ENCODE peak calls at places on chromosomes 6 and 20, in eight cellular contexts. N, H, L, P, U, S, Y and D are unnamed samples.

GRCh38 chr6:16800942-16801341 is 39.7 kb upstream of the ATXN1 start:
- DNase-seq in N (no peak), H (no peak), L (no peak), P (no peak), U (no peak), S (no peak), Y (no peak), D (no peak)

GRCh38 chr20:63082308-63082938 is 75.7 kb upstream of the BHLHE23 start:
- DNase-seq in N (peak), H (no peak), L (peak), P (no peak), U (no peak), S (peak), Y (no peak), D (peak)

GRCh38 chr20:24684954-24685691 is 215.7 kb downstream of the SYNDIG1 start:
- DNase-seq in N (no peak), H (no peak), L (peak), P (no peak), U (no peak), S (no peak), Y (no peak), D (no peak)

GRCh38 chr6:20092071-20092566 is 120.2 kb downstream of the MBOAT1 start:
- DNase-seq in N (peak), H (peak), L (no peak), P (peak), U (no peak), S (peak), Y (peak), D (peak)

GRCh38 chr6:31125586-31126363 is 5.5 kb upstream of the CDSN start:
- DNase-seq in N (no peak), H (peak), L (no peak), P (no peak), U (no peak), S (peak), Y (no peak), D (no peak)

GRCh38 chr6:91691449-91691848 is 1104.6 kb upstream of the MAP3K7 start:
- DNase-seq in N (no peak), H (no peak), L (no peak), P (no peak), U (no peak), S (no peak), Y (peak), D (no peak)

GRCh38 chr6:69775450-69775849 is 21.4 kb downstream of the LMBRD1 start:
- DNase-seq in N (no peak), H (no peak), L (no peak), P (no peak), U (no peak), S (no peak), Y (no peak), D (no peak)

GRCh38 chr6:93829009-93829408 is 409.6 kb upstream of the EPHA7 start:
- DNase-seq in N (no peak), H (no peak), L (no peak), P (no peak), U (no peak), S (no peak), Y (no peak), D (no peak)

GRCh38 chr6:28943557-28944411 is 20.0 kb upstream of the TRIM27 start:
- DNase-seq in N (peak), H (peak), L (peak), P (no peak), U (no peak), S (peak), Y (no peak), D (peak)

GRCh38 chr6:102895683-102896082 is 1502.2 kb downstream of the GRIK2 start:
- DNase-seq in N (no peak), H (no peak), L (no peak), P (no peak), U (no peak), S (no peak), Y (no peak), D (no peak)

GRCh38 chr20:2387180-2387577 is 6.5 kb downstream of the TGM6 start:
- DNase-seq in N (peak), H (no peak), L (no peak), P (peak), U (no peak), S (peak), Y (no peak), D (peak)
- TF ChIP-seq CTCF in N (peak), H (peak), L (peak), P (peak), U (no peak), S (peak), Y (peak), D (peak)

DNA sequence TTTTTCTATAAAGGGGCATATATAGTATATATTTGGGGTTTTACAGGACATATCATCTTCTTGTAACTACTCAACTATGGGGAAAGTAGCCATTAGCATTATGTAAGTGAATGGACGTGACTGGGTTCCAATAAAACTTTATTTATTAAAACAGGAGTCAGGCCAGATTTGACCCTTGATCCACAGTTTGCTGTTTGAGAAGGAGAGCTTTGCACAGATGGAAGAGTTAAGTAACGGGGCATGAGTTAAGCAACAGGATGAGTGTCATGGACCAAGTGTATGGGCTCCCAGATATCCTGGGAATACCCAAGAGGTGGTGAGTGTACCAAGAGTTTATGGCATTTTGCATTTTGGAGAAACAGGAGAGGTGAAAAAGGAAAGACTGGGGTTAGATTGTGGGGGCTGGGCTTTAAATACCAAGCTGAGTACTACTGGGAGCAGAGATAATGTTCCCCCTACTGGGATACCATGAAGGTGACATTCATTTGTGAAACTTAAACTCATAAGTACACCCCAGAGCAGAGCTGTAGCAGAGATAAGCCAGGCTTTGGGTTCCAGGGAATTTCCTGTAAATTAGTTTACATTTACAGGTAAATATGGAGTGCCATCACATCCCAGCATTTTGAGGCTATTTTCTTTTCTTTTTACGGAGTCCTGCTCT is 18.5 kb upstream of the SCUBE3 start:
- DNase-seq in N (no peak), H (no peak), L (no peak), P (no peak), U (no peak), S (no peak), Y (no peak), D (no peak)
- TF ChIP-seq CTCF in N (no peak), H (peak), L (no peak), P (no peak), U (no peak), S (no peak), Y (no peak), D (no peak)

GRCh38 chr6:160261991-160262718 is 3.5 kb upstream of the SLC22A2 start:
- DNase-seq in N (no peak), H (no peak), L (no peak), P (no peak), U (no peak), S (no peak), Y (no peak), D (no peak)
- TF ChIP-seq CTCF in N (no peak), H (no peak), L (no peak), P (no peak), U (no peak), S (no peak), Y (peak), D (no peak)

GRCh38 chr20:15919118-15919517 is 654.1 kb downstream of the KIF16B start:
- DNase-seq in N (no peak), H (no peak), L (no peak), P (no peak), U (no peak), S (no peak), Y (no peak), D (no peak)
- TF ChIP-seq CTCF in N (no peak), H (no peak), L (no peak), P (no peak), U (no peak), S (no peak), Y (no peak), D (no peak)

GRCh38 chr6:150739711-150740349 is 125.7 kb upstream of the MTHFD1L start:
- DNase-seq in N (no peak), H (peak), L (no peak), P (no peak), U (no peak), S (no peak), Y (no peak), D (no peak)

GRCh38 chr6:150738092-150738625 is 127.3 kb upstream of the MTHFD1L start:
- DNase-seq in N (no peak), H (no peak), L (no peak), P (no peak), U (no peak), S (no peak), Y (no peak), D (no peak)

GRCh38 chr6:150744522-150745260 is 120.8 kb upstream of the MTHFD1L start:
- DNase-seq in N (no peak), H (no peak), L (no peak), P (no peak), U (no peak), S (no peak), Y (no peak), D (no peak)

GRCh38 chr6:150740453-150740852 is 125.0 kb upstream of the MTHFD1L start:
- DNase-seq in N (no peak), H (no peak), L (no peak), P (no peak), U (no peak), S (no peak), Y (no peak), D (no peak)

GRCh38 chr6:150741633-150742200 is 123.8 kb upstream of the MTHFD1L start:
- DNase-seq in N (peak), H (no peak), L (no peak), P (peak), U (no peak), S (no peak), Y (no peak), D (no peak)
- TF ChIP-seq CTCF in N (peak), H (peak), L (peak), P (peak), U (no peak), S (no peak), Y (peak), D (peak)

GRCh38 chr6:125191916-125192609 is 38.5 kb downstream of the TPD52L1 start:
- DNase-seq in N (peak), H (peak), L (no peak), P (peak), U (peak), S (peak), Y (peak), D (peak)
- TF ChIP-seq CTCF in N (peak), H (peak), L (peak), P (peak), U (peak), S (peak), Y (peak), D (peak)

GRCh38 chr6:5468586-5468985 is 207.3 kb downstream of the FARS2 start:
- DNase-seq in N (no peak), H (no peak), L (no peak), P (no peak), U (no peak), S (no peak), Y (no peak), D (no peak)

GRCh38 chr6:5472583-5472982 is 211.3 kb downstream of the FARS2 start:
- DNase-seq in N (no peak), H (no peak), L (no peak), P (no peak), U (no peak), S (no peak), Y (no peak), D (no peak)

GRCh38 chr6:5471637-5472430 is 210.5 kb downstream of the FARS2 start:
- DNase-seq in N (peak), H (no peak), L (no peak), P (no peak), U (no peak), S (no peak), Y (peak), D (no peak)

GRCh38 chr6:5469101-5469846 is 208.0 kb downstream of the FARS2 start:
- DNase-seq in N (no peak), H (no peak), L (no peak), P (no peak), U (no peak), S (no peak), Y (no peak), D (no peak)

GRCh38 chr6:5471044-5471443 is 209.7 kb downstream of the FARS2 start:
- DNase-seq in N (peak), H (peak), L (no peak), P (peak), U (peak), S (peak), Y (no peak), D (peak)
- TF ChIP-seq CTCF in N (peak), H (peak), L (peak), P (peak), U (no peak), S (peak), Y (peak), D (peak)